ENCODE peak calls at places on chromosomes 3 and 15, in six cellular contexts. M is AG09309, C is upper lobe of right lung, T is tibial artery, U is AG10803, B is neural crest cell. X is an unnamed sample.

GRCh38 chr15:64344651-64345262 is 11.2 kb downstream of the CSNK1G1 start:
- DNase-seq in M (no peak), C (no peak), T (no peak), U (peak; percentile 66), B (no peak), X (no peak)

GRCh38 chr3:110413807-110414748 is 657.5 kb upstream of the NECTIN3 start:
- DNase-seq in M (peak; percentile 63), C (no peak), T (no peak), U (peak; percentile 92), B (no peak), X (no peak)

GRCh38 chr15:51499379-51499976 is 123.1 kb downstream of the DMXL2 start:
- DNase-seq in M (peak; percentile 3), C (no peak), T (no peak), U (peak; percentile 39), B (no peak), X (no peak)

GRCh38 chr3:10420745-10421475 is 84.5 kb downstream of the ATP2B2 start:
- DNase-seq in M (no peak), C (no peak), T (no peak), U (no peak), B (no peak), X (no peak)

GRCh38 chr15:62453356-62453755 is 288.3 kb upstream of the C2CD4B start:
- DNase-seq in M (no peak), C (no peak), T (no peak), U (peak; percentile 25), B (no peak), X (no peak)

GRCh38 chr3:15647629-15648167 is 46.2 kb downstream of the BTD start:
- DNase-seq in M (peak; percentile 95), C (no peak), T (no peak), U (peak; percentile 99), B (no peak), X (no peak)

GRCh38 chr15:64334530-64334929 is 21.4 kb downstream of the CSNK1G1 start:
- DNase-seq in M (no peak), C (no peak), T (no peak), U (no peak), B (no peak), X (no peak)

GRCh38 chr3:191997093-191997492 is 536.1 kb downstream of the PYDC2 start:
- DNase-seq in M (no peak), C (no peak), T (no peak), U (no peak), B (no peak), X (no peak)

GRCh38 chr3:39249453-39250115 is 30.3 kb downstream of the CX3CR1 start:
- DNase-seq in M (no peak), C (no peak), T (no peak), U (peak; percentile 20), B (no peak), X (peak; percentile 38)

GRCh38 chr3:123026551-123027291 is 842 bp downstream of the SEMA5B start:
- DNase-seq in M (no peak), C (peak; percentile 69), T (no peak), U (no peak), B (peak; percentile 39), X (no peak)

GRCh38 chr3:47384425-47384824 is 3.6 kb downstream of the PTPN23 start:
- DNase-seq in M (no peak), C (no peak), T (no peak), U (no peak), B (no peak), X (no peak)

GRCh38 chr3:51932471-51933370 is 9.0 kb downstream of the RRP9 start:
- DNase-seq in M (no peak), C (no peak), T (no peak), U (no peak), B (no peak), X (peak; percentile 76)

GRCh38 chr3:65376426-65376825 is 662.3 kb downstream of the MAGI1 start:
- DNase-seq in M (no peak), C (no peak), T (no peak), U (no peak), B (no peak), X (no peak)

GRCh38 chr15:85116925-85117646 is 135.4 kb downstream of the PDE8A start:
- DNase-seq in M (no peak), C (no peak), T (no peak), U (no peak), B (no peak), X (peak; percentile 32)

GRCh38 chr3:119589087-119589773 is 8.5 kb upstream of the PLA1A start:
- DNase-seq in M (no peak), C (no peak), T (no peak), U (no peak), B (no peak), X (no peak)

GRCh38 chr3:166472015-166472414 is 634.8 kb upstream of the BCHE start:
- DNase-seq in M (no peak), C (no peak), T (no peak), U (no peak), B (no peak), X (no peak)

GRCh38 chr3:97658670-97659285 is 105.8 kb upstream of the ARL6 start:
- DNase-seq in M (no peak), C (no peak), T (no peak), U (peak; percentile 7), B (no peak), X (no peak)

GRCh38 chr15:41561777-41562145 is 2.7 kb downstream of the TYRO3 start:
- DNase-seq in M (no peak), C (no peak), T (no peak), U (peak; percentile 45), B (peak; percentile 50), X (no peak)

GRCh38 chr3:63228677-63229076 is 49.4 kb upstream of the SYNPR start:
- DNase-seq in M (peak; percentile 16), C (no peak), T (no peak), U (peak; percentile 48), B (peak; percentile 13), X (no peak)

DNA sequence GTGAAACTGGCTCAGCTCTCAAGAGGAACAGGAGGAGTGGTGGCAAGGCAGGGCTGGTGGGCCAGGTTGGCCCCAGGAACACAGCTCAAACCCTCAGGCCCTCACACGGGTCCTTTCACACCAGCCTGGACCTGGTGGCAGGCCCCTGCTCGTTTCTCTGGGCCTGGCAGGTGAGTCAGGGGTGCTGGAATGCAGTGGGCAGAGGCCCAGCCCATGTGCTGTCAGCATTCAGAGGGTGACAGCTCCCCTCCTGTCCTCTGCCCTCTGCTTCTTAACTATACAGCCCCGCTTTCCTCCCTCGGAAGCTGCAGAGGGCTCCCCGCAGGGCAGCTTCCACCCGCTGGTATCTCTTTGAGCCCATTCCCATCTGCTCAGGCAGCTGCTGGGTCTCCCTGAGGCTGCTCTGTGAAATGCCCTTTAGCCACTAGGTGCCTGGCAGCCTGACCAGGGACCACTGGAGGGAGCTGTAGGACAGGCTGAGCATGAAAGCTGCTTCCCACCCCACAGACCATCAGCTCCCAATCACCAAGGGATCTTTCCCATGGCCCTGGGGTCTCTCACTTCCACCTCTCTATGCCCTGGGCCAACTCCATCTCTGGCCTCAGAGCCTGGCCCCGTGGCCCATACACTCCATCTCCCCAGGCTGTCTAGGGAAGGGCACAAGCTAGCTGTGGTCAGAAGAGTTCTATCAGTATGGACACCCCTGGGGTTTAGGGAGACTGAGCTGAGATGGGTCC is 24.8 kb downstream of the SHF start:
- DNase-seq in M (peak; percentile 40), C (peak; percentile 85), T (peak; percentile 72), U (peak; percentile 77), B (peak; percentile 78), X (peak; percentile 93)
- TF ChIP-seq CTCF in M (peak; percentile 98), C (peak; percentile 84), T (peak; percentile 82), U (peak; percentile 99), B (peak; percentile 87), X (peak; percentile 96)

GRCh38 chr3:33119891-33120290 is 6.1 kb downstream of the CRTAP start:
- DNase-seq in M (no peak), C (no peak), T (peak; percentile 49), U (no peak), B (no peak), X (peak; percentile 34)

GRCh38 chr3:33115024-33115768 is 1.4 kb downstream of the CRTAP start:
- DNase-seq in M (peak; percentile 77), C (peak; percentile 76), T (peak; percentile 96), U (peak; percentile 88), B (no peak), X (peak; percentile 15)

GRCh38 chr3:33114622-33115023 is 809 bp downstream of the CRTAP start:
- DNase-seq in M (no peak), C (no peak), T (no peak), U (no peak), B (no peak), X (peak; percentile 65)

GRCh38 chr3:33113772-33114621 is at the start of gene CRTAP:
- DNase-seq in M (peak; percentile 87), C (peak; percentile 99), T (peak; percentile 97), U (peak; percentile 97), B (peak; percentile 78), X (peak; percentile 97)

DNA sequence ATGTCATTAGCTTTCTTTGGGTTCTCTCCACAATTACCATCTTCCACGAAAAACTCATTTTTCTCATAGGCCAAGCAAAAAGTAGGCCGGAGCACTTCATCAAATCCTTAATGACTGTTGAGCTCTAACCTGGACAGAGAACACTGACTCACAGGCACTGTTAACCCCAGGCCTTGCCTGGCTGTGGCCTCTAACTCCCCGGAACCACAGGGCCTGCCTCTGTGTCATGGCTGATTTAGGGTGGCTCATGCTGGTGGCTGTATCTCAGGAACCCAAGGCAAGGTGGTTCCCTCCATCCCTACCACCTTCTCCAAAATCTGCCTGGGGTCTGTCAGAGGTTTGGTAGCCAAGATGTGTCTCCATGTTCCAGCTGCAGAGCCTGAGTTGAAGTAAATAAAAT is 3.6 kb downstream of the CRTAP start:
- DNase-seq in M (no peak), C (no peak), T (no peak), U (no peak), B (no peak), X (peak; percentile 65)
- TF ChIP-seq CTCF in M (no peak), C (no peak), T (no peak), U (no peak), B (no peak), X (no peak)

DNA sequence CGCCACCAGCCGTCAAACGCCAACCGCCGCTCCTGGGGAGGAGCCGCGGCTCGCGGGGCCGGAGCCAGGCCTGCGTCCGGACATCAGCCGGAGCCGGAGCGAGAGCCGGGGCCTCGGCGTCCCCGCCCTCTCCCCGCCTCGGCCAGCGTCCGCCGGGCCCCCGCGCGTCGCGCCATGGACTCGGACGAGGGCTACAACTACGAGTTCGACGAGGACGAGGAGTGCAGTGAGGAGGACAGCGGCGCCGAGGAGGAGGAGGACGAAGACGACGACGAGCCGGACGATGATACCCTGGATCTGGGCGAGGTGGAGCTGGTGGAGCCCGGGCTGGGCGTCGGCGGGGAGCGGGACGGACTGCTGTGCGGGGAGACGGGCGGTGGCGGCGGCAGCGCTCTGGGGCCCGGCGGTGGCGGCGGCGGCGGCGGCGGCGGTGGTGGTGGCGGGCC is 359 bp downstream of the ARIH1 start:
- DNase-seq in M (no peak), C (no peak), T (no peak), U (no peak), B (no peak), X (no peak)
- TF ChIP-seq CTCF in M (no peak), C (no peak), T (no peak), U (no peak), B (no peak), X (no peak)

GRCh38 chr3:69696365-69696764 is 42.9 kb upstream of the MITF start:
- DNase-seq in M (no peak), C (no peak), T (no peak), U (no peak), B (no peak), X (no peak)

GRCh38 chr3:69698728-69699127 is 40.5 kb upstream of the MITF start:
- DNase-seq in M (no peak), C (no peak), T (no peak), U (no peak), B (no peak), X (no peak)

GRCh38 chr3:69695933-69696332 is 43.3 kb upstream of the MITF start:
- DNase-seq in M (no peak), C (no peak), T (no peak), U (no peak), B (no peak), X (no peak)

GRCh38 chr3:69699183-69699582 is 40.1 kb upstream of the MITF start:
- DNase-seq in M (no peak), C (no peak), T (no peak), U (no peak), B (no peak), X (no peak)

GRCh38 chr3:69700949-69701348 is 38.3 kb upstream of the MITF start:
- DNase-seq in M (no peak), C (no peak), T (no peak), U (no peak), B (no peak), X (no peak)
- TF ChIP-seq CTCF in M (no peak), C (no peak), T (no peak), U (no peak), B (no peak), X (no peak)

X was measured in osteocyte.